ENCODE peak calls at places on chromosomes 4 and X, in five cellular contexts. N is breast epithelium, G is iPS DF 6.9, S is hypothalamus, B is endothelial cell. D is an unnamed sample.

GRCh38 chr4:169906104-169906503 is 120.1 kb downstream of the MFAP3L start:
- DNase-seq in N (no peak), S (no peak), B (no peak), G (no peak), D (no peak)

GRCh38 chr4:40455340-40455902 is 120.3 kb downstream of the CHRNA9 start:
- DNase-seq in N (no peak), B (no peak), G (no peak), S (no peak), D (no peak)

GRCh38 chr4:8919651-8920288 is 48.1 kb upstream of the HMX1 start:
- DNase-seq in S (no peak), B (no peak), G (no peak), N (no peak), D (no peak)

GRCh38 chr4:184451726-184452125 is 22.6 kb downstream of the IRF2 start:
- DNase-seq in G (no peak), N (no peak), S (no peak), B (no peak), D (no peak)

GRCh38 chr4:617644-618330 is 7.6 kb upstream of the PDE6B start:
- DNase-seq in B (no peak), S (no peak), G (no peak), N (no peak), D (no peak)

GRCh38 chr4:81919810-81920209 is 448.1 kb upstream of the RASGEF1B start:
- DNase-seq in G (no peak), N (no peak), S (no peak), B (peak; percentile 10), D (no peak)

GRCh38 chrX:71128166-71128833 is 9.9 kb downstream of the MED12 start:
- DNase-seq in S (no peak), G (no peak), B (no peak), N (no peak), D (no peak)

GRCh38 chrX:47619486-47620302 is at the start of gene SYN1:
- DNase-seq in B (peak; percentile 74), S (peak; percentile 24), G (no peak), N (peak; percentile 57), D (peak; percentile 88)

GRCh38 chr4:10164877-10165283 is 48.3 kb upstream of the WDR1 start:
- DNase-seq in S (no peak), G (no peak), B (peak; percentile 66), N (no peak), D (no peak)

GRCh38 chrX:85109235-85109634 is 105.6 kb downstream of the APOOL start:
- DNase-seq in G (peak; percentile 25), B (peak; percentile 20), N (no peak), S (no peak), D (no peak)

GRCh38 chr4:114217150-114217817 is 237.8 kb upstream of the ARSJ start:
- DNase-seq in G (no peak), B (no peak), N (no peak), S (no peak), D (no peak)

GRCh38 chr4:100041646-100042045 is 91.6 kb upstream of the H2AZ1 start:
- DNase-seq in S (no peak), G (no peak), B (no peak), N (no peak), D (no peak)

GRCh38 chr4:26069218-26069617 is 155.2 kb downstream of the SMIM20 start:
- DNase-seq in N (no peak), S (no peak), G (peak; percentile 50), B (peak; percentile 16), D (no peak)

GRCh38 chrX:51894697-51895336 is 1.4 kb downstream of the MAGED1 start:
- DNase-seq in S (no peak), N (no peak), G (no peak), B (peak; percentile 9), D (no peak)

GRCh38 chrX:40176256-40176978 is 78.7 kb upstream of the BCOR start:
- DNase-seq in S (peak; percentile 47), N (no peak), G (no peak), B (peak; percentile 63), D (peak; percentile 82)

GRCh38 chrX:136028383-136028984 is 43.2 kb downstream of the SLC9A6 start:
- DNase-seq in G (peak; percentile 2), B (no peak), N (no peak), S (no peak), D (no peak)

GRCh38 chr4:153988446-153988845 is 199.6 kb upstream of the SFRP2 start:
- DNase-seq in B (no peak), N (no peak), S (no peak), G (no peak), D (no peak)

GRCh38 chr4:76547167-76547760 is 112.2 kb downstream of the SHROOM3 start:
- DNase-seq in B (no peak), S (no peak), N (no peak), G (no peak), D (no peak)

GRCh38 chrX:65871671-65872311 is 168.1 kb downstream of the VSIG4 start:
- DNase-seq in S (no peak), B (peak; percentile 28), G (peak; percentile 25), N (no peak), D (peak; percentile 43)

GRCh38 chr4:107603430-107603829 is 116.6 kb downstream of the PAPSS1 start:
- DNase-seq in B (no peak), G (no peak), S (no peak), N (no peak), D (no peak)

GRCh38 chrX:38879631-38880220 is 78.5 kb downstream of the MID1IP1 start:
- DNase-seq in B (no peak), G (no peak), S (no peak), N (no peak), D (peak; percentile 61)

GRCh38 chr4:83974111-83974789 is 438.3 kb downstream of the GPAT3 start:
- DNase-seq in B (no peak), G (no peak), N (no peak), S (no peak), D (no peak)

GRCh38 chr4:130165381-130165780 is 1069.4 kb downstream of the C4orf33 start:
- DNase-seq in S (no peak), G (no peak), N (no peak), B (no peak), D (no peak)

GRCh38 chr4:100504086-100504874 is 13.5 kb downstream of the EMCN start:
- DNase-seq in G (peak; percentile 11), B (no peak), S (no peak), N (no peak), D (no peak)

GRCh38 chr4:16133406-16133805 is 49.6 kb upstream of the PROM1 start:
- DNase-seq in N (no peak), G (no peak), B (no peak), S (no peak), D (no peak)

GRCh38 chr4:128538111-128538882 is 250.7 kb upstream of the PGRMC2 start:
- DNase-seq in N (no peak), B (no peak), S (no peak), G (no peak), D (no peak)

GRCh38 chr4:126526335-126526734 is 1106.4 kb upstream of the INTU start:
- DNase-seq in N (no peak), G (no peak), S (no peak), B (no peak), D (no peak)

GRCh38 chrX:154490021-154490413 is 412 bp downstream of the SLC10A3 start:
- DNase-seq in G (no peak), B (no peak), S (no peak), N (no peak), D (no peak)

GRCh38 chr4:186189656-186190055 is 1.7 kb upstream of the CYP4V2 start:
- DNase-seq in S (no peak), G (no peak), N (no peak), B (no peak), D (no peak)

GRCh38 chrX:68894513-68895338 is 65.9 kb downstream of the EFNB1 start:
- DNase-seq in B (peak; percentile 41), G (no peak), S (no peak), N (peak; percentile 35), D (peak; percentile 80)

GRCh38 chr4:120156115-120156718 is 89.6 kb upstream of the MAD2L1 start:
- DNase-seq in S (peak; percentile 2), B (peak; percentile 52), N (no peak), G (peak; percentile 45), D (no peak)

GRCh38 chrX:85375333-85375738 is 4.1 kb downstream of the POF1B start:
- DNase-seq in B (no peak), N (no peak), S (no peak), G (no peak), D (no peak)

GRCh38 chr4:168623011-168623410 is 126.2 kb downstream of the PALLD start:
- DNase-seq in G (no peak), S (no peak), N (no peak), B (no peak), D (no peak)

GRCh38 chr4:147453561-147454141 is 27.2 kb upstream of the EDNRA start:
- DNase-seq in S (no peak), G (no peak), B (no peak), N (no peak), D (no peak)

D was measured in Right ventricle myocardium superior.